ENCODE peak calls at places on chromosomes 6 and 20, in nine cellular contexts. One of them, this sample, is unnamed.

GRCh38 chr20:5221078-5221430 is 94.2 kb downstream of the CDS2 start:
- DNase-seq in CD8-positive, alpha-beta T cell: no peak
- DNase-seq in thyroid gland: no peak
- DNase-seq in pancreas: no peak
- DNase-seq in uterus: no peak
- DNase-seq in CD4-positive, CD25-positive, alpha-beta regulatory T cell: no peak
- DNase-seq in lower lobe of right lung: no peak
- DNase-seq in transverse colon: no peak
- DNase-seq in breast epithelium: no peak
- DNase-seq in this sample: no peak

GRCh38 chr6:95094751-95095150 is 482.6 kb upstream of the MANEA start:
- DNase-seq in CD8-positive, alpha-beta T cell: no peak
- DNase-seq in thyroid gland: no peak
- DNase-seq in pancreas: no peak
- DNase-seq in uterus: no peak
- DNase-seq in CD4-positive, CD25-positive, alpha-beta regulatory T cell: no peak
- DNase-seq in lower lobe of right lung: no peak
- DNase-seq in transverse colon: no peak
- DNase-seq in breast epithelium: no peak
- DNase-seq in this sample: no peak

GRCh38 chr6:159693894-159694545 is 979 bp upstream of the SOD2 start:
- DNase-seq in CD8-positive, alpha-beta T cell: peak; percentile 15
- DNase-seq in thyroid gland: peak; percentile 18
- DNase-seq in pancreas: no peak
- DNase-seq in uterus: peak; percentile 51
- DNase-seq in CD4-positive, CD25-positive, alpha-beta regulatory T cell: peak; percentile 46
- DNase-seq in lower lobe of right lung: no peak
- DNase-seq in transverse colon: peak; percentile 71
- DNase-seq in breast epithelium: no peak
- DNase-seq in this sample: peak; percentile 65

GRCh38 chr20:21230220-21230619 is 72.9 kb upstream of the XRN2 start:
- DNase-seq in CD8-positive, alpha-beta T cell: no peak
- DNase-seq in thyroid gland: no peak
- DNase-seq in pancreas: no peak
- DNase-seq in uterus: no peak
- DNase-seq in CD4-positive, CD25-positive, alpha-beta regulatory T cell: no peak
- DNase-seq in lower lobe of right lung: no peak
- DNase-seq in transverse colon: no peak
- DNase-seq in breast epithelium: no peak
- DNase-seq in this sample: no peak

GRCh38 chr20:1368448-1369199 is 24.2 kb downstream of the FKBP1A start:
- DNase-seq in CD8-positive, alpha-beta T cell: no peak
- DNase-seq in thyroid gland: no peak
- DNase-seq in pancreas: no peak
- DNase-seq in uterus: peak; percentile 55
- DNase-seq in CD4-positive, CD25-positive, alpha-beta regulatory T cell: no peak
- DNase-seq in lower lobe of right lung: no peak
- DNase-seq in transverse colon: peak; percentile 27
- DNase-seq in breast epithelium: no peak
- DNase-seq in this sample: no peak

GRCh38 chr20:19976595-19977372 is 40.4 kb upstream of the NAA20 start:
- DNase-seq in CD8-positive, alpha-beta T cell: no peak
- DNase-seq in thyroid gland: peak; percentile 85
- DNase-seq in pancreas: no peak
- DNase-seq in uterus: peak; percentile 72
- DNase-seq in CD4-positive, CD25-positive, alpha-beta regulatory T cell: no peak
- DNase-seq in lower lobe of right lung: peak; percentile 83
- DNase-seq in transverse colon: no peak
- DNase-seq in breast epithelium: no peak
- DNase-seq in this sample: peak; percentile 72

GRCh38 chr20:50615407-50615806 is 75.9 kb downstream of the RIPOR3 start:
- DNase-seq in CD8-positive, alpha-beta T cell: no peak
- DNase-seq in thyroid gland: no peak
- DNase-seq in pancreas: no peak
- DNase-seq in uterus: no peak
- DNase-seq in CD4-positive, CD25-positive, alpha-beta regulatory T cell: no peak
- DNase-seq in lower lobe of right lung: no peak
- DNase-seq in transverse colon: no peak
- DNase-seq in breast epithelium: no peak
- DNase-seq in this sample: no peak

GRCh38 chr6:13508711-13509705 is 21.6 kb upstream of the GFOD1 start:
- DNase-seq in CD8-positive, alpha-beta T cell: no peak
- DNase-seq in thyroid gland: no peak
- DNase-seq in pancreas: no peak
- DNase-seq in uterus: no peak
- DNase-seq in CD4-positive, CD25-positive, alpha-beta regulatory T cell: no peak
- DNase-seq in lower lobe of right lung: no peak
- DNase-seq in transverse colon: no peak
- DNase-seq in breast epithelium: no peak
- DNase-seq in this sample: no peak

GRCh38 chr6:26158581-26159416 is 71.6 kb downstream of the HFE start:
- DNase-seq in CD8-positive, alpha-beta T cell: peak; percentile 28
- DNase-seq in thyroid gland: peak; percentile 63
- DNase-seq in pancreas: peak; percentile 74
- DNase-seq in uterus: peak; percentile 74
- DNase-seq in CD4-positive, CD25-positive, alpha-beta regulatory T cell: peak; percentile 52
- DNase-seq in lower lobe of right lung: peak; percentile 87
- DNase-seq in transverse colon: peak; percentile 87
- DNase-seq in breast epithelium: peak; percentile 69
- DNase-seq in this sample: peak; percentile 60

GRCh38 chr20:59932616-59933295 is 681 bp downstream of the SYCP2 start:
- DNase-seq in CD8-positive, alpha-beta T cell: no peak
- DNase-seq in thyroid gland: no peak
- DNase-seq in pancreas: no peak
- DNase-seq in uterus: peak; percentile 15
- DNase-seq in CD4-positive, CD25-positive, alpha-beta regulatory T cell: no peak
- DNase-seq in lower lobe of right lung: peak; percentile 47
- DNase-seq in transverse colon: no peak
- DNase-seq in breast epithelium: no peak
- DNase-seq in this sample: no peak

GRCh38 chr6:8530775-8531435 is 95.6 kb upstream of the SLC35B3 start:
- DNase-seq in CD8-positive, alpha-beta T cell: no peak
- DNase-seq in thyroid gland: no peak
- DNase-seq in pancreas: no peak
- DNase-seq in uterus: no peak
- DNase-seq in CD4-positive, CD25-positive, alpha-beta regulatory T cell: no peak
- DNase-seq in lower lobe of right lung: no peak
- DNase-seq in transverse colon: no peak
- DNase-seq in breast epithelium: no peak
- DNase-seq in this sample: no peak

GRCh38 chr20:4063631-4064030 is 48.3 kb upstream of the RNF24 start:
- DNase-seq in CD8-positive, alpha-beta T cell: no peak
- DNase-seq in thyroid gland: no peak
- DNase-seq in pancreas: no peak
- DNase-seq in uterus: no peak
- DNase-seq in CD4-positive, CD25-positive, alpha-beta regulatory T cell: no peak
- DNase-seq in lower lobe of right lung: no peak
- DNase-seq in transverse colon: no peak
- DNase-seq in breast epithelium: no peak
- DNase-seq in this sample: no peak

GRCh38 chr6:55869731-55870130 is 5.7 kb downstream of the BMP5 start:
- DNase-seq in CD8-positive, alpha-beta T cell: no peak
- DNase-seq in thyroid gland: no peak
- DNase-seq in pancreas: no peak
- DNase-seq in uterus: no peak
- DNase-seq in CD4-positive, CD25-positive, alpha-beta regulatory T cell: no peak
- DNase-seq in lower lobe of right lung: no peak
- DNase-seq in transverse colon: no peak
- DNase-seq in breast epithelium: no peak
- DNase-seq in this sample: no peak
- H3K4me3 ChIP-seq in CD8-positive, alpha-beta T cell: no peak overlapping the region
- H3K4me3 ChIP-seq in thyroid gland: no peak overlapping the region
- H3K4me3 ChIP-seq in pancreas: no peak overlapping the region
- H3K4me3 ChIP-seq in uterus: no peak overlapping the region
- H3K4me3 ChIP-seq in CD4-positive, CD25-positive, alpha-beta regulatory T cell: no peak overlapping the region
- H3K4me3 ChIP-seq in lower lobe of right lung: peak overlapping the region; percentile 7
- H3K4me3 ChIP-seq in transverse colon: no peak overlapping the region
- H3K4me3 ChIP-seq in breast epithelium: no peak overlapping the region
- H3K4me3 ChIP-seq in this sample: peak overlapping the region; percentile 44

GRCh38 chr20:61810066-61810708 is 255.5 kb downstream of the TAF4 start:
- DNase-seq in CD8-positive, alpha-beta T cell: no peak
- DNase-seq in thyroid gland: no peak
- DNase-seq in pancreas: peak; percentile 54
- DNase-seq in uterus: no peak
- DNase-seq in CD4-positive, CD25-positive, alpha-beta regulatory T cell: no peak
- DNase-seq in lower lobe of right lung: peak; percentile 38
- DNase-seq in transverse colon: no peak
- DNase-seq in breast epithelium: no peak
- DNase-seq in this sample: peak; percentile 63
- H3K4me1 ChIP-seq in CD8-positive, alpha-beta T cell: no peaks in the 10 kb centered on the region
- H3K4me1 ChIP-seq in thyroid gland: no peaks in the 10 kb centered on the region
- H3K4me1 ChIP-seq in pancreas: no peaks in the 10 kb centered on the region
- H3K4me1 ChIP-seq in uterus: no peaks in the 10 kb centered on the region
- H3K4me1 ChIP-seq in CD4-positive, CD25-positive, alpha-beta regulatory T cell: no peaks in the 10 kb centered on the region
- H3K4me1 ChIP-seq in lower lobe of right lung: no peaks in the 10 kb centered on the region
- H3K4me1 ChIP-seq in transverse colon: no peaks in the 10 kb centered on the region
- H3K4me1 ChIP-seq in breast epithelium: no peaks in the 10 kb centered on the region
- H3K4me1 ChIP-seq in this sample: no peaks in the 10 kb centered on the region

GRCh38 chr6:131754088-131754487 is 43.3 kb upstream of the CTAGE9 start:
- DNase-seq in CD8-positive, alpha-beta T cell: no peak
- DNase-seq in thyroid gland: no peak
- DNase-seq in pancreas: no peak
- DNase-seq in uterus: no peak
- DNase-seq in CD4-positive, CD25-positive, alpha-beta regulatory T cell: no peak
- DNase-seq in lower lobe of right lung: no peak
- DNase-seq in transverse colon: no peak
- DNase-seq in breast epithelium: no peak
- DNase-seq in this sample: no peak

GRCh38 chr6:131755597-131755996 is 44.8 kb upstream of the CTAGE9 start:
- DNase-seq in CD8-positive, alpha-beta T cell: no peak
- DNase-seq in thyroid gland: no peak
- DNase-seq in pancreas: no peak
- DNase-seq in uterus: no peak
- DNase-seq in CD4-positive, CD25-positive, alpha-beta regulatory T cell: no peak
- DNase-seq in lower lobe of right lung: no peak
- DNase-seq in transverse colon: no peak
- DNase-seq in breast epithelium: no peak
- DNase-seq in this sample: no peak

GRCh38 chr6:131758920-131759319 is 48.1 kb upstream of the CTAGE9 start:
- DNase-seq in CD8-positive, alpha-beta T cell: no peak
- DNase-seq in thyroid gland: no peak
- DNase-seq in pancreas: no peak
- DNase-seq in uterus: peak; percentile 34
- DNase-seq in CD4-positive, CD25-positive, alpha-beta regulatory T cell: no peak
- DNase-seq in lower lobe of right lung: no peak
- DNase-seq in transverse colon: no peak
- DNase-seq in breast epithelium: no peak
- DNase-seq in this sample: no peak

GRCh38 chr6:131754715-131755567 is 44.1 kb upstream of the CTAGE9 start:
- DNase-seq in CD8-positive, alpha-beta T cell: no peak
- DNase-seq in thyroid gland: no peak
- DNase-seq in pancreas: no peak
- DNase-seq in uterus: no peak
- DNase-seq in CD4-positive, CD25-positive, alpha-beta regulatory T cell: no peak
- DNase-seq in lower lobe of right lung: no peak
- DNase-seq in transverse colon: no peak
- DNase-seq in breast epithelium: no peak
- DNase-seq in this sample: peak; percentile 27

DNA sequence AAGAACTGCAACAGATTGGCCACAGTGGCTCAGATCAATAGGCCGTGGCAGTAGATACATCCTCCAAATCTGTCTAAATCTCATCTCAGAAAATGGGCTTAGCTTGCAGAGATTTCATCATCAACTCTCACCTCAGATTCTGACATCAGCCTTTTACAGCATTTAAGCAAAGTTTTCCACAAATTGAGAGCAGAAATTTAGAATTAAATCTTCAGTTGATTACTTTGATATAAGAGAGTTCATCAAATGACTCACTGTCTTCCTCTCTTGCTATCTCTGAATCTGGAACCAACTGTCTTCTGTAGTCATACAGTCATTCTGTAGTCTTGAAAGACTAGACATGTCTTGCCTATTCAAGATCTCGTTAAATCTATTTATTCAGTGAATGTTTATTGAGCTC is 45.2 kb upstream of the CTAGE9 start:
- DNase-seq in CD8-positive, alpha-beta T cell: no peak
- DNase-seq in thyroid gland: no peak
- DNase-seq in pancreas: no peak
- DNase-seq in uterus: no peak
- DNase-seq in CD4-positive, CD25-positive, alpha-beta regulatory T cell: no peak
- DNase-seq in lower lobe of right lung: no peak
- DNase-seq in transverse colon: no peak
- DNase-seq in breast epithelium: no peak
- DNase-seq in this sample: no peak
- H3K27ac ChIP-seq in CD8-positive, alpha-beta T cell: no peak overlapping the region
- H3K27ac ChIP-seq in thyroid gland: no peak overlapping the region
- H3K27ac ChIP-seq in pancreas: no peak overlapping the region
- H3K27ac ChIP-seq in uterus: no peak overlapping the region
- H3K27ac ChIP-seq in CD4-positive, CD25-positive, alpha-beta regulatory T cell: no peak overlapping the region
- H3K27ac ChIP-seq in lower lobe of right lung: no peak overlapping the region
- H3K27ac ChIP-seq in transverse colon: no peak overlapping the region
- H3K27ac ChIP-seq in breast epithelium: no peak overlapping the region
- H3K27ac ChIP-seq in this sample: no peak overlapping the region

DNA sequence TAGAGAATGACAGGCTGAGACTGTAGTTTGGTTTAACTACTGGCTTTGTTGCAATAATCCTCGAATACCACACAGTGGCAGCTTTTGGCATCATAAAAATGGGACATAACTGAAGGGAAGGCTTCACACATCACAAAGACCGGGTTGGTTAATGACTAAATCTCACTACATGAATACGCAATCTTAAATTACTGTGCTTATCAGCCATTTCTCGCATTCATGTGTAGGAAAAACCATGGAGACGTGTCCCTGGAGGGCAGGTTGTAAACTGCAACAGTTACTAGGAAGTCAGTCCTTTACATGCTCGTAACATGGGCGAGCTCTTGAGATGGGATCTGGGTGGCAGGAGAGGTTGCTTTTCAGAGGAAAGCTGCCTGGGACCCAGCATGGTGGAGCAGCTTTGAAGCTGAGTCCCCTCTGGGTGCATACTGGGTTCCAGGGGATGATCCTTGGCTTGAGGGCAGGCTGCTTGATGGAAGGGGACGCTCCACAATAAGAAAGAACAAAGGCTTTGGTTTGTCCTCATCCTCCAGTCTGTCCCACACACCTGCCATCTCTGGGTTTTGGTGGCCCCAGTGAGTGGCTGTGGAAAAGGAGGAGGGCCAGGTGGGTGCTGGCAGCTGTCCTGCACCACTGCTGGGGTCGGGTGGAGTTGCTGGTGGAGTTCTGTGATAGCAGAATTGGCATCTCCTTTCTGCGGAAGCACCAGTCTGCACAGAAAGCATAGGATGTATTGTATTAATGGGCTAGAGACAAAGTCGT is 2.1 kb downstream of the RPS21 start:
- DNase-seq in CD8-positive, alpha-beta T cell: no peak
- DNase-seq in thyroid gland: no peak
- DNase-seq in pancreas: no peak
- DNase-seq in uterus: no peak
- DNase-seq in CD4-positive, CD25-positive, alpha-beta regulatory T cell: no peak
- DNase-seq in lower lobe of right lung: no peak
- DNase-seq in transverse colon: no peak
- DNase-seq in breast epithelium: no peak
- DNase-seq in this sample: no peak
- H3K4me3 ChIP-seq in CD8-positive, alpha-beta T cell: no peak overlapping the region
- H3K4me3 ChIP-seq in thyroid gland: no peak overlapping the region
- H3K4me3 ChIP-seq in pancreas: no peak overlapping the region
- H3K4me3 ChIP-seq in uterus: no peak overlapping the region
- H3K4me3 ChIP-seq in CD4-positive, CD25-positive, alpha-beta regulatory T cell: no peak overlapping the region
- H3K4me3 ChIP-seq in lower lobe of right lung: no peak overlapping the region
- H3K4me3 ChIP-seq in transverse colon: no peak overlapping the region
- H3K4me3 ChIP-seq in breast epithelium: no peak overlapping the region
- H3K4me3 ChIP-seq in this sample: no peak overlapping the region

This sample was measured in heart left ventricle.